ENCODE peak calls at places on chromosome 15, in nine cellular contexts. R is skeletal muscle cell; G is stimulated activated CD8-positive, alpha-beta memory T cell treated with anti-CD3 and anti-CD28 coated beads, Interleukin-4, amount 100 ng/mL, for 4 hours; B is right atrium auricular region; L is fibroblast of mammary gland; K is SJSA1; S is WTC11; Y is natural killer cell; P is neural crest cell. N is an unnamed sample.
A peak's percentile ranks its signal among the peaks of the same experiment; 100 is the strongest.

GRCh38 chr15:82176528-82176927 is 86.0 kb downstream of the EFL1 start:
- DNase-seq in Y (no peak), G (no peak), S (no peak), L (no peak), P (no peak), B (no peak), K (no peak), R (no peak), N (no peak)

GRCh38 chr15:68618339-68619302 is 39.8 kb downstream of the CORO2B start:
- DNase-seq in S (no peak), B (no peak), Y (no peak), R (no peak), L (peak; percentile 57), P (no peak), G (no peak), K (no peak), N (no peak)

GRCh38 chr15:80073197-80073596 is 13.7 kb downstream of the ZFAND6 start:
- DNase-seq in P (no peak), K (no peak), L (no peak), Y (no peak), S (no peak), G (no peak), B (no peak), R (no peak), N (no peak)

GRCh38 chr15:34318277-34319079 is 19.1 kb downstream of the SLC12A6 start:
- DNase-seq in K (no peak), R (peak; percentile 25), B (peak; percentile 83), S (peak; percentile 25), G (no peak), P (no peak), Y (no peak), L (peak; percentile 79), N (peak; percentile 68)

GRCh38 chr15:25173241-25174028 is 218.6 kb downstream of the SNRPN start:
- DNase-seq in R (no peak), G (no peak), P (no peak), K (no peak), B (peak; percentile 36), L (no peak), S (no peak), Y (no peak), N (no peak)

GRCh38 chr15:30918366-30918765 is 14.7 kb downstream of the FAN1 start:
- DNase-seq in Y (no peak), S (no peak), K (no peak), G (no peak), P (no peak), R (no peak), B (no peak), L (no peak), N (no peak)

GRCh38 chr15:74790080-74790916 is 8.4 kb downstream of the CSK start:
- DNase-seq in K (peak; percentile 92), G (no peak), L (peak; percentile 90), B (peak; percentile 75), Y (no peak), P (peak; percentile 33), R (peak; percentile 67), S (no peak), N (peak; percentile 42)

GRCh38 chr15:63089260-63090043 is 32.2 kb upstream of the LACTB start:
- DNase-seq in Y (no peak), G (no peak), K (peak; percentile 88), B (no peak), L (peak; percentile 91), S (peak; percentile 38), R (peak; percentile 95), P (no peak), N (peak; percentile 79)

GRCh38 chr15:74960995-74961588 is 4.5 kb upstream of the RPP25 start:
- DNase-seq in P (no peak), G (no peak), B (no peak), S (no peak), L (no peak), R (no peak), Y (no peak), K (peak; percentile 57), N (no peak)

GRCh38 chr15:85044251-85044853 is 62.7 kb downstream of the PDE8A start:
- DNase-seq in S (peak; percentile 64), R (peak; percentile 31), G (peak; percentile 9), Y (no peak), L (peak; percentile 76), B (no peak), P (peak; percentile 17), K (peak; percentile 53), N (peak; percentile 62)

GRCh38 chr15:39936187-39936586 is 2.3 kb downstream of the EIF2AK4 start:
- DNase-seq in L (peak; percentile 80), B (no peak), K (no peak), R (no peak), Y (no peak), P (no peak), S (no peak), G (no peak), N (no peak)